ENCODE peak calls at places on chromosome 22, in ten cellular contexts. E is epithelial cell of proximal tubule, G is brain microvascular endothelial cell, R is heart left ventricle, T is adrenal gland, C is fibroblast of pulmonary artery, Z is BE2C, L is cardiac muscle cell, H is dorsolateral prefrontal cortex, I is coronary artery. K is an unnamed sample.

GRCh38 chr22:31488988-31489617 is 539 bp downstream of the EIF4ENIF1 start:
- DNase-seq in E (no peak), G (peak), R (peak), T (peak), C (peak), Z (peak), L (peak), H (peak), I (peak), K (no peak)

GRCh38 chr22:28986366-28986765 is 75.3 kb downstream of the C22orf31 start:
- DNase-seq in E (no peak), G (peak), R (no peak), T (no peak), C (peak), Z (no peak), L (no peak), H (no peak), I (no peak), K (no peak)

GRCh38 chr22:28034145-28034759 is 115.2 kb upstream of the PITPNB start:
- DNase-seq in E (no peak), G (no peak), R (no peak), T (no peak), C (no peak), Z (no peak), L (no peak), H (no peak), I (peak), K (no peak)

GRCh38 chr22:49437956-49438355 is 389.7 kb downstream of the BRD1 start:
- DNase-seq in E (no peak), G (no peak), R (no peak), T (no peak), C (no peak), Z (no peak), L (no peak), H (peak), I (no peak), K (no peak)

GRCh38 chr22:40890881-40891280 is 29.0 kb upstream of the DNAJB7 start:
- DNase-seq in E (no peak), G (no peak), R (no peak), T (no peak), C (peak), Z (no peak), L (no peak), H (no peak), I (no peak), K (peak)

GRCh38 chr22:48919187-48919590 is 908.5 kb downstream of the BRD1 start:
- DNase-seq in E (no peak), G (no peak), R (no peak), T (no peak), C (no peak), Z (no peak), L (no peak), H (no peak), I (no peak), K (no peak)

GRCh38 chr22:20956258-20957117 is 10.6 kb upstream of the AIFM3 start:
- DNase-seq in E (no peak), G (peak), R (no peak), T (peak), C (peak), Z (no peak), L (no peak), H (no peak), I (no peak), K (no peak)

GRCh38 chr22:27718186-27719032 is 83.1 kb downstream of the MN1 start:
- DNase-seq in E (peak), G (peak), R (peak), T (peak), C (peak), Z (peak), L (peak), H (peak), I (peak), K (peak)

GRCh38 chr22:43439368-43440102 is 27.7 kb downstream of the MPPED1 start:
- DNase-seq in E (no peak), G (no peak), R (no peak), T (no peak), C (no peak), Z (no peak), L (no peak), H (no peak), I (peak), K (no peak)

GRCh38 chr22:48500481-48501230 is 1327.0 kb downstream of the BRD1 start:
- DNase-seq in E (no peak), G (peak), R (no peak), T (no peak), C (peak), Z (no peak), L (no peak), H (peak), I (no peak), K (no peak)

GRCh38 chr22:47442821-47443220 is 680.4 kb downstream of the TBC1D22A start:
- DNase-seq in E (no peak), G (no peak), R (no peak), T (no peak), C (no peak), Z (no peak), L (no peak), H (no peak), I (peak), K (no peak)

GRCh38 chr22:23655891-23656475 is 23.9 kb upstream of the DRICH1 start:
- DNase-seq in E (no peak), G (no peak), R (no peak), T (no peak), C (no peak), Z (no peak), L (no peak), H (peak), I (no peak), K (no peak)
- H3K4me3 ChIP-seq in E (no peak), G (no peak), R (no peak), T (no peak), C (no peak), Z (no peak), L (no peak), H (no peak), I (no peak), K (no peak)

GRCh38 chr22:45104313-45104712 is 59.4 kb upstream of the NUP50 start:
- DNase-seq in E (no peak), G (no peak), R (no peak), T (no peak), C (no peak), Z (no peak), L (no peak), H (no peak), I (no peak), K (no peak)

GRCh38 chr22:45102896-45103420 is 60.8 kb upstream of the NUP50 start:
- DNase-seq in E (no peak), G (no peak), R (no peak), T (no peak), C (no peak), Z (no peak), L (no peak), H (no peak), I (no peak), K (no peak)

GRCh38 chr22:45099961-45100360 is 63.8 kb upstream of the NUP50 start:
- DNase-seq in E (no peak), G (no peak), R (no peak), T (no peak), C (no peak), Z (no peak), L (no peak), H (no peak), I (no peak), K (no peak)

GRCh38 chr22:45103756-45104155 is 60.0 kb upstream of the NUP50 start:
- DNase-seq in E (no peak), G (no peak), R (no peak), T (no peak), C (no peak), Z (no peak), L (no peak), H (no peak), I (no peak), K (no peak)

DNA sequence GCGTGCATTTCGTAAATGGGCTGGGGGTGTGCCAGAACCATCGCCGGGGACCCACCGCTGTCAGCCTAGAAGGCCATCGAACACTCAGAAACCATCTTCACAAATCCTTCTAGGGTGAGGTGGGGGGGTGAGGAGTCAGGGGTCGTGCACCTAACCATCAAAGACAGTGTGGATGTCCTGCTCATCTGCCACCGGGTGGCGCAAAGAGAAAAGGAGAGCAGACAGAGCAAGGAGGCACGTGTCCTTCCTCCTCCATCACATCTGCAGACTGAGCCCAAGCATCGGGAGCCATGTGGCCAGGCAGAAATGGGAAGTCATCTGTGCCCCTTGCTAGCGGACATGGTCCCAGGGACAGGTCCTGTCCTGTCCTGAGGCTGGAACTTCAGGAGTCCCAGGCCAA is 61.9 kb upstream of the NUP50 start:
- DNase-seq in E (no peak), G (peak), R (peak), T (peak), C (peak), Z (peak), L (peak), H (peak), I (no peak), K (no peak)
- TF ChIP-seq CTCF in E (peak), G (peak), R (no peak), T (peak), C (peak), Z (peak), L (peak), H (peak), I (no peak), K (peak)

GRCh38 chr22:46055176-46055850 is 78.4 kb upstream of the WNT7B start:
- DNase-seq in E (no peak), G (no peak), R (no peak), T (peak), C (no peak), Z (no peak), L (no peak), H (peak), I (peak), K (no peak)

GRCh38 chr22:46055851-46056168 is 78.8 kb upstream of the WNT7B start:
- DNase-seq in E (no peak), G (no peak), R (no peak), T (no peak), C (no peak), Z (no peak), L (no peak), H (no peak), I (no peak), K (no peak)

GRCh38 chr22:46054091-46054877 is 77.3 kb upstream of the WNT7B start:
- DNase-seq in E (no peak), G (no peak), R (peak), T (peak), C (peak), Z (peak), L (no peak), H (peak), I (peak), K (no peak)

GRCh38 chr22:46053563-46054090 is 76.7 kb upstream of the WNT7B start:
- DNase-seq in E (no peak), G (no peak), R (peak), T (peak), C (peak), Z (peak), L (no peak), H (peak), I (no peak), K (no peak)

GRCh38 chr22:46054878-46055158 is 77.9 kb upstream of the WNT7B start:
- DNase-seq in E (no peak), G (no peak), R (no peak), T (peak), C (no peak), Z (no peak), L (no peak), H (no peak), I (no peak), K (no peak)
- H3K4me3 ChIP-seq in E (peak), G (peak), R (peak), T (no peak), C (peak), Z (peak), L (no peak), H (peak), I (peak), K (peak)

DNA sequence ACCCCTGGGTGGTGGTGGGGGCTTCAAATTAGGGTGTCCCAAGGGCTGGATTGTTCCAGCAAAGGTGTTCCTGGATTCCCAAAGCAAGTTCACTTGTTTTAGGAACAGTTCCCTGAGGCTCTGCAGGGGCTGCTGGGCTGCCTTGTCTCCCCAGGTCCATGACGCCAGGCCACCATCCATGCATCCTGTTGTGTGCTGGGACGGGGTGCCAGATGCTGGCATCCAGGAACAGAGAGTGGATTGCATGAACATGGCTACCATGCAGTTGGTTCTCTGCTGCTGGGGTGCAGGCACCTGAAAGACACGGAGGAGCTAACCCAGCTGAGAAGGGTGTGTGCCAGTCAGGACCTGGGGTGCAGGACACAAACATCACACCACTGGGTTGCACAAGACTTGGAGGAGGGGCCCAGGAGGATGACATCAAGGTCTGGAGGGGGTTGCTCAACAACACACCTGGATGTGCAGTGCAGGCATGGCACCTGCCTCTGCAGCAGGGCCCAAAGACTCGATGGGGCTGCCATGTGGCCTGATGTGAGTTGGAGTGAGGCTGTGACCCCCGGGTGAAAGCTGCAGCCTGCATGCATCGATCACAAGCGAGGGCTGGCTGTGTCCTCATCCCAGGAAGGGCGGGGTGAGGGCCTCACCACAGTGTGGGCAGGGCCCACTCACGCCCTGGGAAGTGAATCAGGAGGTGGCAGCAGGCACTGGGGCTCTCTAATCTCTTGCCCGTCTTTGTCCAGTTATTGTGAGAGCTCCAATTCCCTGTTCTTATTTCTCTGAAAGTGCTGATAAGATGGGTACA is 74.0 kb upstream of the CLDN5 start:
- DNase-seq in E (no peak), G (no peak), R (no peak), T (no peak), C (no peak), Z (no peak), L (no peak), H (no peak), I (no peak), K (no peak)
- TF ChIP-seq CTCF in E (no peak), G (no peak), R (no peak), T (no peak), C (no peak), Z (no peak), L (no peak), H (no peak), I (no peak), K (no peak)

GRCh38 chr22:24954856-24955255 is 2.3 kb downstream of the KIAA1671 start:
- DNase-seq in E (no peak), G (no peak), R (no peak), T (peak), C (no peak), Z (no peak), L (no peak), H (no peak), I (no peak), K (no peak)

GRCh38 chr22:24951942-24952836 is at the start of gene KIAA1671:
- DNase-seq in E (no peak), G (peak), R (peak), T (peak), C (peak), Z (peak), L (peak), H (peak), I (peak), K (no peak)

GRCh38 chr22:24952837-24953293 is 349 bp downstream of the KIAA1671 start:
- DNase-seq in E (no peak), G (peak), R (peak), T (peak), C (peak), Z (peak), L (no peak), H (peak), I (peak), K (no peak)

GRCh38 chr22:24954114-24954463 is 1.6 kb downstream of the KIAA1671 start:
- DNase-seq in E (no peak), G (no peak), R (no peak), T (peak), C (no peak), Z (no peak), L (no peak), H (no peak), I (no peak), K (no peak)

DNA sequence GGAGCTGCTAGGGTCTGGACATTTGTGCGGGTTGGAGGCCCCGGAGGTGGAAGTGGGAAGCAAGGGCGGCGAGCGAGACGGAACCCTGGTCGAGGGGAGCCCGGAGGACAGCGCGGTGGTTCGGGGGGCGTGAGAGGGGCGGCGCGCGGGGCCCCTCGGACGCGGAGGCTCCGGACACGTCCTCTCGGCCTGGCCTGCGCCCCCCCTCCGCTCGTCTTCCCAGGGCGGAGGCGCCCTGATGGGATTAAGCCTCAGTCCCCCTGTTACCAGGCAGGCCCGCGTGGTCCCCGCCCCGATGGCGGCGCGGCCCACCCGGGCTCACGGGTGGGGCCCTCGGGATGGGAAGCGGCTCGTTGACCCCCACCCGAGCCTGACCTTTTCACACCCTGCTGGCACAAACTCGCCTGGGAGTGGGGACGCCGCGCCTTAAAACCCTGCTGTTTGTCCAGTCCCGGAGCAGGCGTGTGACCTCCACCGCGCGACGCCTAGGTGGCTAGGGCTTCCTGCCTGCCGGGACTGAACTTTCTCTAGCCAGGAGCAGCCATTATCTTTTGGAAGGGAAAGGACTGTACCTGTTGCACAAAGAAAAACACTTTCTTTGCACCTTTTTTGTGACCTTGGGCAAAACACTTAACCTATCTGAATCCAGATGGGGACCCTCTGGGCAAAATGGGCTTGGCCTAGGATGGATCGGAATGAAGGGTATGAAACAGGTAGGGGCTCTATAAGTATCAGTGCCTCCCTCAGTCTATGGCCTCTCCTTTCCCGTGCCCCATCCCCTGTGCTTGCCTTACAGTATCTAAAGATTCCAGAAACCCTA is 988 bp downstream of the KIAA1671 start:
- DNase-seq in E (no peak), G (no peak), R (peak), T (peak), C (no peak), Z (peak), L (peak), H (no peak), I (no peak), K (no peak)
- H3K4me3 ChIP-seq in E (peak), G (peak), R (peak), T (peak), C (peak), Z (peak), L (peak), H (peak), I (peak), K (peak)

GRCh38 chr22:39543095-39543494 is 10.5 kb upstream of the RPS19BP1 start:
- DNase-seq in E (no peak), G (no peak), R (no peak), T (no peak), C (peak), Z (peak), L (peak), H (no peak), I (no peak), K (no peak)
- TF ChIP-seq CTCF in E (peak), G (peak), R (no peak), T (no peak), C (peak), Z (peak), L (peak), H (no peak), I (no peak), K (peak)

DNA sequence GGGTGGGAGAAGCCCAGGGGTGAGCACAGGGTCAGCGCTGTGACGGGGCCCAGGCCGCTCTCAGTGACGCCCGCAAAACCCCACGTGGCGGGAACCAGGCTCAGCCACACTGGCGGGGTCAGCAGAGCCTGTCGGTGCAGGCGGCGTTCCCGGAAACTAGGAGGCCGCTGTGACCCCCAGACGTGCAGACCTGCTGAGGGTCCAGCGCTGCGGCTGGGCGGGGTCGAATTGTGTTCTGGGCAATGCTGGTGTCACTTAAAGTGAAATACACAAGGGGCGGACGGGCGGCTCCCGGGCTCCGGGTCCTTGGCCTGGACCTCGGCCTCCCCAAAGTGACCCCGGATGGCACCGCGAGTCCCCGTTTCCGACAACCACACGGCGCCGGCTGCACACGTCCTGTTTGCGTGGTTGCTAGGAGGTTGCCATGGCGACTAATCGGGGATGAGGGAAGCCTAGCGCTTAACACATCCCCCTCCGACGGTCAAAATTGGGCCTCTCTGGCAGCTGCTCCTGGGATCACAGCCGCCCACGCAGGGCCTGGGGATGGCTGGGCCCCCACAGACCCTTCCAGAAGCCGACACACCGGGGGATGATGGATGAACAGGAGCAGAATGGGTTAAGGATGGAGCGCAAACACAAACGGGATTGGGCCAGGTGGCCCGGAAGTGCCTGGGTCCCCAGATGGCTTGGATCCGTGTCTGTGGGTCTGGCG is 81.7 kb upstream of the PRR5 start:
- DNase-seq in E (no peak), G (peak), R (peak), T (peak), C (peak), Z (peak), L (peak), H (peak), I (no peak), K (no peak)
- H3K4me3 ChIP-seq in E (no peak), G (no peak), R (no peak), T (no peak), C (no peak), Z (peak), L (no peak), H (no peak), I (peak), K (no peak)